ENCODE peak calls at places on chromosomes 13 and 19, in five cellular contexts. Z is caudate nucleus, A is AG09319, B is Peyer's patch, K is ELR. X is an unnamed sample.

GRCh38 chr13:101289764-101290163 is 126.5 kb downstream of the NALCN start:
- DNase-seq in B (no peak), A (no peak), K (peak), Z (no peak), X (no peak)

GRCh38 chr19:29117926-29118325 is 95.0 kb downstream of the UQCRFS1 start:
- DNase-seq in Z (no peak), B (no peak), A (no peak), K (no peak), X (peak)

GRCh38 chr13:67061750-67062149 is 168.4 kb downstream of the PCDH9 start:
- DNase-seq in Z (no peak), B (no peak), A (no peak), K (no peak), X (no peak)

GRCh38 chr13:32254916-32255743 is 60.0 kb downstream of the ZAR1L start:
- DNase-seq in A (no peak), Z (no peak), B (no peak), K (no peak), X (no peak)

GRCh38 chr13:102555914-102556553 is 40.8 kb upstream of the TPP2 start:
- DNase-seq in A (no peak), Z (no peak), K (peak), B (no peak), X (no peak)

GRCh38 chr13:66660013-66660804 is 569.9 kb downstream of the PCDH9 start:
- DNase-seq in Z (no peak), K (peak), A (no peak), B (no peak), X (no peak)

GRCh38 chr13:71865858-71866172 is 1.2 kb downstream of the DACH1 start:
- DNase-seq in B (peak), K (peak), Z (no peak), A (no peak), X (peak)

GRCh38 chr19:35006342-35006998 is 6.3 kb downstream of the GRAMD1A start:
- DNase-seq in B (no peak), Z (no peak), K (peak), A (no peak), X (no peak)

GRCh38 chr19:4373601-4374441 is 26.5 kb downstream of the SH3GL1 start:
- DNase-seq in Z (no peak), K (no peak), A (no peak), B (no peak), X (no peak)

GRCh38 chr13:43464578-43465264 is 322.1 kb downstream of the ENOX1 start:
- DNase-seq in K (no peak), A (no peak), B (no peak), Z (no peak), X (no peak)

GRCh38 chr19:1396768-1397679 is 4.3 kb downstream of the GAMT start:
- DNase-seq in B (no peak), Z (no peak), A (no peak), K (no peak), X (no peak)

GRCh38 chr19:2806736-2807378 is 12.8 kb upstream of the ZNF554 start:
- DNase-seq in Z (no peak), K (no peak), B (no peak), A (no peak), X (no peak)

GRCh38 chr13:74414458-74414857 is 280.3 kb upstream of the KLF12 start:
- DNase-seq in K (no peak), B (no peak), Z (no peak), A (no peak), X (peak)

GRCh38 chr19:5028229-5028886 is 59.4 kb downstream of the KDM4B start:
- DNase-seq in Z (no peak), B (no peak), A (no peak), K (no peak), X (no peak)

GRCh38 chr19:4077800-4078683 is 11.3 kb upstream of the ZBTB7A start:
- DNase-seq in A (no peak), B (peak), Z (no peak), K (no peak), X (no peak)

GRCh38 chr19:46546194-46546896 is 50.7 kb upstream of the PNMA8B start:
- DNase-seq in K (peak), Z (no peak), A (no peak), B (peak), X (no peak)

GRCh38 chr19:34269968-34270621 is 15.7 kb downstream of the GARRE1 start:
- DNase-seq in A (no peak), Z (no peak), K (peak), B (peak), X (no peak)

GRCh38 chr13:52665325-52665724 is 12.7 kb downstream of the SUGT1 start:
- DNase-seq in Z (no peak), B (no peak), A (no peak), K (peak), X (no peak)

GRCh38 chr19:1227655-1228054 is 10.2 kb downstream of the CBARP start:
- DNase-seq in K (no peak), B (no peak), A (no peak), Z (no peak), X (no peak)

GRCh38 chr19:7450243-7451223 is 38.3 kb downstream of the PEX11G start:
- DNase-seq in B (no peak), Z (no peak), K (peak), A (no peak), X (no peak)

GRCh38 chr13:40994581-40995230 is 24.4 kb downstream of the ELF1 start:
- DNase-seq in Z (no peak), K (no peak), A (no peak), B (no peak), X (no peak)

GRCh38 chr19:10639836-10640235 is 14.3 kb upstream of the ILF3 start:
- DNase-seq in K (no peak), A (no peak), B (no peak), Z (no peak), X (no peak)

GRCh38 chr19:33440241-33440640 is 66.7 kb downstream of the CEBPG start:
- DNase-seq in B (no peak), A (no peak), K (no peak), Z (no peak), X (no peak)

X was measured in mesenteric fat pad.